ENCODE peak calls at places on chromosomes 16 and 17, in nine cellular contexts. A is suprapubic skin, V is K562, T is endothelial cell of umbilical vein, Q is prostate gland, G is HL-60, N is SK-N-SH, Z is GM12892, Y is vagina. R is an unnamed sample.

GRCh38 chr16:86117235-86117634 is 218.3 kb downstream of the IRF8 start:
- DNase-seq in A (no peak), V (no peak), T (no peak), Q (no peak), G (no peak), N (no peak), Z (no peak), Y (no peak), R (no peak)

GRCh38 chr16:6884002-6884401 is 448.6 kb upstream of the RBFOX1 start:
- DNase-seq in A (no peak), V (no peak), T (no peak), Q (no peak), G (no peak), N (no peak), Z (no peak), Y (no peak), R (no peak)

GRCh38 chr16:31351246-31351936 is 3.6 kb upstream of the ITGAX start:
- DNase-seq in A (peak; percentile 40), V (no peak), T (no peak), Q (no peak), G (no peak), N (no peak), Z (no peak), Y (no peak), R (no peak)

GRCh38 chr16:55542459-55543082 is 23.9 kb upstream of the CAPNS2 start:
- DNase-seq in A (no peak), V (no peak), T (peak; percentile 69), Q (no peak), G (no peak), N (no peak), Z (no peak), Y (no peak), R (no peak)

GRCh38 chr16:51763072-51763658 is 612.1 kb upstream of the SALL1 start:
- DNase-seq in A (no peak), V (no peak), T (no peak), Q (no peak), G (no peak), N (no peak), Z (no peak), Y (no peak), R (no peak)

GRCh38 chr16:74570412-74571301 is 36.3 kb downstream of the GLG1 start:
- DNase-seq in A (no peak), V (no peak), T (no peak), Q (no peak), G (no peak), N (no peak), Z (no peak), Y (no peak), R (no peak)

GRCh38 chr16:50442221-50442620 is 73.4 kb upstream of the BRD7 start:
- DNase-seq in A (no peak), V (no peak), T (no peak), Q (no peak), G (no peak), N (no peak), Z (no peak), Y (no peak), R (no peak)

GRCh38 chr17:77419547-77420475 is 279.0 kb downstream of the SEC14L1 start:
- DNase-seq in A (no peak), V (peak; percentile 50), T (no peak), Q (no peak), G (peak; percentile 41), N (peak; percentile 84), Z (no peak), Y (no peak), R (no peak)

GRCh38 chr16:2149630-2150417 is 1.4 kb downstream of the RAB26 start:
- DNase-seq in A (peak; percentile 79), V (peak; percentile 39), T (no peak), Q (no peak), G (no peak), N (no peak), Z (no peak), Y (no peak), R (no peak)

GRCh38 chr17:39794249-39794970 is 56.7 kb downstream of the GRB7 start:
- DNase-seq in A (no peak), V (no peak), T (no peak), Q (no peak), G (no peak), N (no peak), Z (no peak), Y (no peak), R (no peak)

GRCh38 chr16:87387942-87388817 is 4.0 kb upstream of the MAP1LC3B start:
- DNase-seq in A (peak; percentile 97), V (peak; percentile 96), T (peak; percentile 99), Q (peak; percentile 98), G (peak; percentile 90), N (peak; percentile 88), Z (peak; percentile 69), Y (peak; percentile 99), R (peak; percentile 70)
- TF ChIP-seq POLR2AphosphoS5 in A (peak; percentile 52), V (peak; percentile 64), T (peak; percentile 83), Q (peak; percentile 100), G (peak; percentile 67), N (peak; percentile 48), Z (peak; percentile 40), Y (peak; percentile 100), R (no peak)

GRCh38 chr16:78882751-78883150 is 717.8 kb downstream of the MAF start:
- DNase-seq in A (no peak), V (no peak), T (no peak), Q (no peak), G (no peak), N (no peak), Z (no peak), Y (no peak), R (no peak)

GRCh38 chr16:78878570-78878969 is 722.0 kb downstream of the MAF start:
- DNase-seq in A (no peak), V (no peak), T (no peak), Q (no peak), G (no peak), N (no peak), Z (no peak), Y (no peak), R (no peak)

GRCh38 chr16:78882150-78882549 is 718.4 kb downstream of the MAF start:
- DNase-seq in A (no peak), V (no peak), T (no peak), Q (no peak), G (no peak), N (no peak), Z (no peak), Y (no peak), R (no peak)

GRCh38 chr16:78877114-78877513 is 723.4 kb downstream of the MAF start:
- DNase-seq in A (no peak), V (no peak), T (no peak), Q (no peak), G (no peak), N (no peak), Z (no peak), Y (no peak), R (no peak)

GRCh38 chr16:78879046-78879445 is 721.5 kb downstream of the MAF start:
- DNase-seq in A (no peak), V (no peak), T (no peak), Q (no peak), G (no peak), N (no peak), Z (no peak), Y (no peak), R (no peak)
- TF ChIP-seq POLR2AphosphoS5 in A (no peak), V (no peak), T (no peak), Q (no peak), G (no peak), N (no peak), Z (no peak), Y (no peak), R (no peak)

GRCh38 chr16:88472637-88473205 is 19.6 kb downstream of the ZFPM1 start:
- DNase-seq in A (no peak), V (no peak), T (no peak), Q (no peak), G (no peak), N (no peak), Z (no peak), Y (no peak), R (no peak)
- TF ChIP-seq POLR2AphosphoS5 in A (no peak), V (no peak), T (no peak), Q (no peak), G (no peak), N (no peak), Z (no peak), Y (no peak), R (no peak)

GRCh38 chr16:89695086-89695874 is 6.2 kb downstream of the SPATA2L start:
- DNase-seq in A (peak; percentile 73), V (no peak), T (no peak), Q (no peak), G (no peak), N (peak; percentile 29), Z (no peak), Y (no peak), R (no peak)

GRCh38 chr16:89697161-89697615 is 4.3 kb downstream of the SPATA2L start:
- DNase-seq in A (no peak), V (no peak), T (no peak), Q (no peak), G (no peak), N (peak; percentile 50), Z (no peak), Y (no peak), R (no peak)

GRCh38 chr16:89697616-89698331 is 3.7 kb downstream of the SPATA2L start:
- DNase-seq in A (no peak), V (no peak), T (no peak), Q (no peak), G (no peak), N (peak; percentile 29), Z (no peak), Y (no peak), R (no peak)

GRCh38 chr16:89695875-89696597 is 5.5 kb downstream of the SPATA2L start:
- DNase-seq in A (peak; percentile 70), V (no peak), T (no peak), Q (no peak), G (no peak), N (peak; percentile 28), Z (no peak), Y (no peak), R (no peak)

GRCh38 chr16:89696598-89697128 is 4.8 kb downstream of the SPATA2L start:
- DNase-seq in A (no peak), V (no peak), T (no peak), Q (no peak), G (no peak), N (peak; percentile 33), Z (peak; percentile 77), Y (no peak), R (no peak)
- TF ChIP-seq POLR2AphosphoS5 in A (no peak), V (no peak), T (peak; percentile 42), Q (no peak), G (peak; percentile 38), N (no peak), Z (no peak), Y (no peak), R (no peak)